ENCODE peak calls at places on chromosomes 3 and 15, in seven cellular contexts. S is RCC 7860, G is progenitor cell of endocrine pancreas, Y is GM12891, I is non-pigmented ciliary epithelial cell, H is T-helper 17 cell, D is GM04503. O is an unnamed sample.

GRCh38 chr3:45980819-45981218 is 14.8 kb downstream of the FYCO1 start:
- DNase-seq in G (no peak), S (no peak), Y (no peak), I (no peak), H (no peak), D (no peak), O (no peak)

GRCh38 chr3:52349131-52349530 is 33.0 kb downstream of the DNAH1 start:
- DNase-seq in D (no peak), H (no peak), G (no peak), S (no peak), I (no peak), Y (no peak), O (no peak)

GRCh38 chr3:84265768-84266167 is 693.0 kb upstream of the CADM2 start:
- DNase-seq in D (no peak), I (no peak), H (no peak), Y (no peak), S (no peak), G (no peak), O (no peak)

GRCh38 chr15:88938802-88939485 is 25.8 kb upstream of the MFGE8 start:
- DNase-seq in S (no peak), G (no peak), D (no peak), Y (no peak), H (no peak), I (no peak), O (no peak)

GRCh38 chr3:187104956-187105355 is 34.3 kb downstream of the RPL39L start:
- DNase-seq in I (peak), D (no peak), Y (no peak), S (no peak), G (no peak), H (no peak), O (no peak)

GRCh38 chr15:35330921-35331320 is 215.0 kb downstream of the DPH6 start:
- DNase-seq in Y (no peak), I (no peak), G (no peak), D (no peak), S (no peak), H (no peak), O (no peak)

GRCh38 chr3:27224197-27224596 is 145.0 kb downstream of the NEK10 start:
- DNase-seq in I (no peak), G (no peak), D (no peak), H (no peak), Y (no peak), S (no peak), O (no peak)

GRCh38 chr15:67307889-67308597 is 53.5 kb downstream of the IQCH start:
- DNase-seq in D (no peak), S (no peak), I (no peak), H (no peak), G (no peak), Y (no peak), O (no peak)

GRCh38 chr3:11364181-11364580 is 92.0 kb downstream of the ATG7 start:
- DNase-seq in I (no peak), G (no peak), Y (no peak), H (no peak), S (no peak), D (no peak), O (no peak)

GRCh38 chr15:33852570-33852969 is 115.7 kb upstream of the CHRM5 start:
- DNase-seq in G (no peak), S (peak), D (peak), H (no peak), Y (no peak), I (peak), O (no peak)

GRCh38 chr3:152853196-152853595 is 18.3 kb downstream of the P2RY1 start:
- DNase-seq in S (no peak), Y (no peak), D (no peak), H (no peak), G (no peak), I (peak), O (no peak)

GRCh38 chr3:143150979-143151726 is 31.6 kb downstream of the CHST2 start:
- DNase-seq in S (no peak), Y (no peak), H (no peak), G (no peak), D (peak), I (no peak), O (no peak)

GRCh38 chr3:126925411-126926171 is 57.3 kb upstream of the PLXNA1 start:
- DNase-seq in H (no peak), I (no peak), G (no peak), D (no peak), S (no peak), Y (no peak), O (no peak)

GRCh38 chr15:73727330-73728018 is 25.7 kb downstream of the INSYN1 start:
- DNase-seq in D (peak), I (peak), H (no peak), Y (no peak), G (no peak), S (peak), O (no peak)

GRCh38 chr3:184040010-184040409 is 8.5 kb downstream of the HTR3D start:
- DNase-seq in D (no peak), S (peak), I (no peak), Y (no peak), H (no peak), G (no peak), O (no peak)

GRCh38 chr3:101862453-101863165 is 13.3 kb downstream of the NFKBIZ start:
- DNase-seq in S (peak), G (no peak), H (no peak), I (no peak), D (no peak), Y (no peak), O (no peak)

GRCh38 chr15:85689729-85690128 is 105.0 kb downstream of the KLHL25 start:
- DNase-seq in H (peak), I (no peak), Y (no peak), G (no peak), S (no peak), D (no peak), O (no peak)

GRCh38 chr3:126392246-126392645 is 2.5 kb upstream of the CFAP100 start:
- DNase-seq in I (no peak), S (no peak), H (no peak), Y (no peak), D (no peak), G (no peak), O (no peak)

GRCh38 chr15:78930577-78931388 is 14.1 kb downstream of the CTSH start:
- DNase-seq in Y (no peak), S (peak), D (peak), H (no peak), I (peak), G (no peak), O (no peak)

GRCh38 chr3:36540898-36541518 is 160.7 kb downstream of the STAC start:
- DNase-seq in I (no peak), H (no peak), D (no peak), G (no peak), Y (no peak), S (peak), O (peak)

GRCh38 chr3:5053021-5053831 is 68.9 kb upstream of the ARL8B start:
- DNase-seq in Y (no peak), S (no peak), H (no peak), G (no peak), I (no peak), D (peak), O (no peak)

GRCh38 chr15:92930776-92931175 is 30.7 kb downstream of the CHD2 start:
- DNase-seq in D (peak), G (no peak), Y (no peak), H (no peak), S (peak), I (peak), O (no peak)

GRCh38 chr3:129106866-129107565 is 14.6 kb downstream of the RAB43 start:
- DNase-seq in H (no peak), Y (no peak), I (no peak), D (no peak), S (no peak), G (no peak), O (no peak)

GRCh38 chr3:126127904-126128303 is 44.0 kb upstream of the SLC41A3 start:
- DNase-seq in H (no peak), D (no peak), Y (no peak), S (no peak), G (no peak), I (no peak), O (no peak)

GRCh38 chr15:46900992-46901391 is 816.3 kb upstream of the SEMA6D start:
- DNase-seq in H (no peak), Y (no peak), G (no peak), I (no peak), D (peak), S (no peak), O (no peak)

GRCh38 chr3:50132421-50133282 is 22.5 kb upstream of the SEMA3F start:
- DNase-seq in Y (no peak), I (no peak), H (no peak), S (no peak), D (no peak), G (no peak), O (no peak)

GRCh38 chr15:75673426-75674247 is 25.9 kb downstream of the SNX33 start:
- DNase-seq in H (no peak), Y (no peak), S (no peak), G (no peak), D (peak), I (no peak), O (no peak)

GRCh38 chr3:65785065-65785645 is 253.6 kb downstream of the MAGI1 start:
- DNase-seq in D (no peak), Y (peak), H (no peak), I (peak), G (no peak), S (peak), O (no peak)

GRCh38 chr3:186986811-186987210 is 56.5 kb downstream of the ST6GAL1 start:
- DNase-seq in I (no peak), D (no peak), Y (no peak), H (no peak), G (no peak), S (no peak), O (no peak)

GRCh38 chr3:62415312-62415791 is 42.0 kb upstream of the FEZF2 start:
- DNase-seq in Y (no peak), S (no peak), I (no peak), H (no peak), G (no peak), D (no peak), O (no peak)

O was measured in GM19239.